ENCODE peak calls at places on chromosomes 3 and 15, in five cellular contexts. One of them, this sample, is unnamed.

GRCh38 chr3:57001356-57001755 is 59.1 kb upstream of the SPATA12 start:
- DNase-seq in activated gamma-delta T cell treated with Interleukin-2 at 50 U/mL for 16 hours: no peak
- DNase-seq in nephron progenitor cell: no peak
- DNase-seq in GM20000: no peak
- DNase-seq in effector memory CD8-positive, alpha-beta T cell: no peak
- DNase-seq in this sample: no peak

GRCh38 chr3:5188419-5189405 is 1.2 kb downstream of the EDEM1 start:
- DNase-seq in activated gamma-delta T cell treated with Interleukin-2 at 50 U/mL for 16 hours: peak; percentile 47
- DNase-seq in nephron progenitor cell: peak; percentile 9
- DNase-seq in GM20000: peak; percentile 51
- DNase-seq in effector memory CD8-positive, alpha-beta T cell: peak; percentile 38
- DNase-seq in this sample: no peak

GRCh38 chr3:41357271-41357670 is 158.0 kb downstream of the CTNNB1 start:
- DNase-seq in activated gamma-delta T cell treated with Interleukin-2 at 50 U/mL for 16 hours: no peak
- DNase-seq in nephron progenitor cell: no peak
- DNase-seq in GM20000: no peak
- DNase-seq in effector memory CD8-positive, alpha-beta T cell: no peak
- DNase-seq in this sample: no peak

GRCh38 chr3:149393355-149394165 is 16.1 kb upstream of the TM4SF1 start:
- DNase-seq in activated gamma-delta T cell treated with Interleukin-2 at 50 U/mL for 16 hours: no peak
- DNase-seq in nephron progenitor cell: peak; percentile 59
- DNase-seq in GM20000: peak; percentile 73
- DNase-seq in effector memory CD8-positive, alpha-beta T cell: no peak
- DNase-seq in this sample: peak; percentile 36

GRCh38 chr3:102532901-102533300 is 98.1 kb downstream of the ZPLD1 start:
- DNase-seq in activated gamma-delta T cell treated with Interleukin-2 at 50 U/mL for 16 hours: no peak
- DNase-seq in nephron progenitor cell: no peak
- DNase-seq in GM20000: no peak
- DNase-seq in effector memory CD8-positive, alpha-beta T cell: no peak
- DNase-seq in this sample: peak; percentile 38

GRCh38 chr3:196524527-196524926 is 9.4 kb upstream of the SMCO1 start:
- DNase-seq in activated gamma-delta T cell treated with Interleukin-2 at 50 U/mL for 16 hours: no peak
- DNase-seq in nephron progenitor cell: no peak
- DNase-seq in GM20000: no peak
- DNase-seq in effector memory CD8-positive, alpha-beta T cell: no peak
- DNase-seq in this sample: no peak

GRCh38 chr3:136277115-136277514 is 27.0 kb downstream of the PCCB start:
- DNase-seq in activated gamma-delta T cell treated with Interleukin-2 at 50 U/mL for 16 hours: no peak
- DNase-seq in nephron progenitor cell: no peak
- DNase-seq in GM20000: no peak
- DNase-seq in effector memory CD8-positive, alpha-beta T cell: no peak
- DNase-seq in this sample: no peak

GRCh38 chr3:125194061-125194848 is 18.3 kb downstream of the SLC12A8 start:
- DNase-seq in activated gamma-delta T cell treated with Interleukin-2 at 50 U/mL for 16 hours: no peak
- DNase-seq in nephron progenitor cell: no peak
- DNase-seq in GM20000: no peak
- DNase-seq in effector memory CD8-positive, alpha-beta T cell: no peak
- DNase-seq in this sample: no peak

GRCh38 chr3:64616953-64617352 is 70.8 kb downstream of the ADAMTS9 start:
- DNase-seq in activated gamma-delta T cell treated with Interleukin-2 at 50 U/mL for 16 hours: no peak
- DNase-seq in nephron progenitor cell: no peak
- DNase-seq in GM20000: no peak
- DNase-seq in effector memory CD8-positive, alpha-beta T cell: no peak
- DNase-seq in this sample: no peak

GRCh38 chr3:68880632-68881031 is 51.7 kb downstream of the TAFA4 start:
- DNase-seq in activated gamma-delta T cell treated with Interleukin-2 at 50 U/mL for 16 hours: no peak
- DNase-seq in nephron progenitor cell: no peak
- DNase-seq in GM20000: no peak
- DNase-seq in effector memory CD8-positive, alpha-beta T cell: no peak
- DNase-seq in this sample: no peak

GRCh38 chr15:68507447-68507846 is 71.3 kb upstream of the CORO2B start:
- DNase-seq in activated gamma-delta T cell treated with Interleukin-2 at 50 U/mL for 16 hours: no peak
- DNase-seq in nephron progenitor cell: no peak
- DNase-seq in GM20000: no peak
- DNase-seq in effector memory CD8-positive, alpha-beta T cell: no peak
- DNase-seq in this sample: no peak

GRCh38 chr3:169389211-169389924 is 274.1 kb downstream of the MECOM start:
- DNase-seq in activated gamma-delta T cell treated with Interleukin-2 at 50 U/mL for 16 hours: no peak
- DNase-seq in nephron progenitor cell: no peak
- DNase-seq in GM20000: no peak
- DNase-seq in effector memory CD8-positive, alpha-beta T cell: no peak
- DNase-seq in this sample: no peak

GRCh38 chr15:100759698-100760356 is 119.8 kb upstream of the ALDH1A3 start:
- DNase-seq in activated gamma-delta T cell treated with Interleukin-2 at 50 U/mL for 16 hours: no peak
- DNase-seq in nephron progenitor cell: no peak
- DNase-seq in GM20000: no peak
- DNase-seq in effector memory CD8-positive, alpha-beta T cell: no peak
- DNase-seq in this sample: no peak

GRCh38 chr3:151091685-151092352 is 6.4 kb downstream of the MED12L start:
- DNase-seq in activated gamma-delta T cell treated with Interleukin-2 at 50 U/mL for 16 hours: no peak
- DNase-seq in nephron progenitor cell: no peak
- DNase-seq in GM20000: no peak
- DNase-seq in effector memory CD8-positive, alpha-beta T cell: no peak
- DNase-seq in this sample: no peak

GRCh38 chr15:42836251-42836650 is 84.3 kb downstream of the TTBK2 start:
- DNase-seq in activated gamma-delta T cell treated with Interleukin-2 at 50 U/mL for 16 hours: no peak
- DNase-seq in nephron progenitor cell: no peak
- DNase-seq in GM20000: no peak
- DNase-seq in effector memory CD8-positive, alpha-beta T cell: no peak
- DNase-seq in this sample: no peak

GRCh38 chr3:191329654-191330308 is 545 bp downstream of the UTS2B start:
- DNase-seq in activated gamma-delta T cell treated with Interleukin-2 at 50 U/mL for 16 hours: peak; percentile 7
- DNase-seq in nephron progenitor cell: peak; percentile 44
- DNase-seq in GM20000: peak; percentile 42
- DNase-seq in effector memory CD8-positive, alpha-beta T cell: no peak
- DNase-seq in this sample: no peak